ENCODE peak calls at places on chromosome 17, in eight cellular contexts. One of them, this sample, is unnamed.

GRCh38 chr17:45367216-45367615 is 50.4 kb upstream of the MAP3K14 start:
- DNase-seq in CD4-positive, alpha-beta memory T cell: no peak
- DNase-seq in heart right ventricle: no peak
- DNase-seq in tibial nerve: no peak
- DNase-seq in lower lobe of right lung: no peak
- DNase-seq in H9: peak
- DNase-seq in psoas muscle: no peak
- DNase-seq in ovary: no peak
- DNase-seq in this sample: peak

GRCh38 chr17:47324224-47325020 is 667 bp downstream of the EFCAB13 start:
- DNase-seq in CD4-positive, alpha-beta memory T cell: peak
- DNase-seq in heart right ventricle: peak
- DNase-seq in tibial nerve: peak
- DNase-seq in lower lobe of right lung: peak
- DNase-seq in H9: peak
- DNase-seq in psoas muscle: peak
- DNase-seq in ovary: peak
- DNase-seq in this sample: no peak

GRCh38 chr17:28105501-28105900 is 63.0 kb downstream of the NLK start:
- DNase-seq in CD4-positive, alpha-beta memory T cell: no peak
- DNase-seq in heart right ventricle: no peak
- DNase-seq in tibial nerve: no peak
- DNase-seq in lower lobe of right lung: no peak
- DNase-seq in H9: no peak
- DNase-seq in psoas muscle: no peak
- DNase-seq in ovary: no peak
- DNase-seq in this sample: no peak

GRCh38 chr17:14737984-14738651 is 437.2 kb downstream of the HS3ST3B1 start:
- DNase-seq in CD4-positive, alpha-beta memory T cell: no peak
- DNase-seq in heart right ventricle: peak
- DNase-seq in tibial nerve: peak
- DNase-seq in lower lobe of right lung: peak
- DNase-seq in H9: peak
- DNase-seq in psoas muscle: peak
- DNase-seq in ovary: no peak
- DNase-seq in this sample: peak

GRCh38 chr17:2716649-2717048 is 5.1 kb upstream of the CLUH start:
- DNase-seq in CD4-positive, alpha-beta memory T cell: no peak
- DNase-seq in heart right ventricle: no peak
- DNase-seq in tibial nerve: no peak
- DNase-seq in lower lobe of right lung: no peak
- DNase-seq in H9: no peak
- DNase-seq in psoas muscle: no peak
- DNase-seq in ovary: no peak
- DNase-seq in this sample: no peak

GRCh38 chr17:61412860-61413653 is 13.4 kb downstream of the TBX2 start:
- DNase-seq in CD4-positive, alpha-beta memory T cell: no peak
- DNase-seq in heart right ventricle: no peak
- DNase-seq in tibial nerve: no peak
- DNase-seq in lower lobe of right lung: no peak
- DNase-seq in H9: peak
- DNase-seq in psoas muscle: no peak
- DNase-seq in ovary: peak
- DNase-seq in this sample: peak

GRCh38 chr17:56169621-56170020 is 16.3 kb downstream of the ANKFN1 start:
- DNase-seq in CD4-positive, alpha-beta memory T cell: no peak
- DNase-seq in heart right ventricle: no peak
- DNase-seq in tibial nerve: no peak
- DNase-seq in lower lobe of right lung: no peak
- DNase-seq in H9: no peak
- DNase-seq in psoas muscle: no peak
- DNase-seq in ovary: no peak
- DNase-seq in this sample: no peak

GRCh38 chr17:76558210-76559095 is 18.6 kb downstream of the PRCD start:
- DNase-seq in CD4-positive, alpha-beta memory T cell: no peak
- DNase-seq in heart right ventricle: no peak
- DNase-seq in tibial nerve: no peak
- DNase-seq in lower lobe of right lung: no peak
- DNase-seq in H9: no peak
- DNase-seq in psoas muscle: no peak
- DNase-seq in ovary: no peak
- DNase-seq in this sample: no peak

GRCh38 chr17:32261521-32261792 is 4.2 kb upstream of the RHBDL3 start:
- DNase-seq in CD4-positive, alpha-beta memory T cell: no peak
- DNase-seq in heart right ventricle: no peak
- DNase-seq in tibial nerve: no peak
- DNase-seq in lower lobe of right lung: peak
- DNase-seq in H9: no peak
- DNase-seq in psoas muscle: no peak
- DNase-seq in ovary: no peak
- DNase-seq in this sample: no peak

GRCh38 chr17:45688820-45689219 is 95.3 kb upstream of the CRHR1 start:
- DNase-seq in CD4-positive, alpha-beta memory T cell: no peak
- DNase-seq in heart right ventricle: no peak
- DNase-seq in tibial nerve: no peak
- DNase-seq in lower lobe of right lung: peak
- DNase-seq in H9: no peak
- DNase-seq in psoas muscle: no peak
- DNase-seq in ovary: no peak
- DNase-seq in this sample: peak

GRCh38 chr17:77330602-77331081 is 189.9 kb downstream of the SEC14L1 start:
- DNase-seq in CD4-positive, alpha-beta memory T cell: no peak
- DNase-seq in heart right ventricle: no peak
- DNase-seq in tibial nerve: peak
- DNase-seq in lower lobe of right lung: no peak
- DNase-seq in H9: no peak
- DNase-seq in psoas muscle: no peak
- DNase-seq in ovary: no peak
- DNase-seq in this sample: no peak

GRCh38 chr17:39209317-39210092 is 9.4 kb downstream of the RPL19 start:
- DNase-seq in CD4-positive, alpha-beta memory T cell: peak
- DNase-seq in heart right ventricle: peak
- DNase-seq in tibial nerve: peak
- DNase-seq in lower lobe of right lung: peak
- DNase-seq in H9: peak
- DNase-seq in psoas muscle: peak
- DNase-seq in ovary: peak
- DNase-seq in this sample: no peak

GRCh38 chr17:75996665-75997590 is 3.7 kb upstream of the CDK3 start:
- DNase-seq in CD4-positive, alpha-beta memory T cell: no peak
- DNase-seq in heart right ventricle: no peak
- DNase-seq in tibial nerve: no peak
- DNase-seq in lower lobe of right lung: peak
- DNase-seq in H9: no peak
- DNase-seq in psoas muscle: no peak
- DNase-seq in ovary: no peak
- DNase-seq in this sample: no peak

GRCh38 chr17:81309140-81309858 is 14.2 kb upstream of the SLC38A10 start:
- DNase-seq in CD4-positive, alpha-beta memory T cell: no peak
- DNase-seq in heart right ventricle: peak
- DNase-seq in tibial nerve: peak
- DNase-seq in lower lobe of right lung: peak
- DNase-seq in H9: peak
- DNase-seq in psoas muscle: peak
- DNase-seq in ovary: peak
- DNase-seq in this sample: no peak

DNA sequence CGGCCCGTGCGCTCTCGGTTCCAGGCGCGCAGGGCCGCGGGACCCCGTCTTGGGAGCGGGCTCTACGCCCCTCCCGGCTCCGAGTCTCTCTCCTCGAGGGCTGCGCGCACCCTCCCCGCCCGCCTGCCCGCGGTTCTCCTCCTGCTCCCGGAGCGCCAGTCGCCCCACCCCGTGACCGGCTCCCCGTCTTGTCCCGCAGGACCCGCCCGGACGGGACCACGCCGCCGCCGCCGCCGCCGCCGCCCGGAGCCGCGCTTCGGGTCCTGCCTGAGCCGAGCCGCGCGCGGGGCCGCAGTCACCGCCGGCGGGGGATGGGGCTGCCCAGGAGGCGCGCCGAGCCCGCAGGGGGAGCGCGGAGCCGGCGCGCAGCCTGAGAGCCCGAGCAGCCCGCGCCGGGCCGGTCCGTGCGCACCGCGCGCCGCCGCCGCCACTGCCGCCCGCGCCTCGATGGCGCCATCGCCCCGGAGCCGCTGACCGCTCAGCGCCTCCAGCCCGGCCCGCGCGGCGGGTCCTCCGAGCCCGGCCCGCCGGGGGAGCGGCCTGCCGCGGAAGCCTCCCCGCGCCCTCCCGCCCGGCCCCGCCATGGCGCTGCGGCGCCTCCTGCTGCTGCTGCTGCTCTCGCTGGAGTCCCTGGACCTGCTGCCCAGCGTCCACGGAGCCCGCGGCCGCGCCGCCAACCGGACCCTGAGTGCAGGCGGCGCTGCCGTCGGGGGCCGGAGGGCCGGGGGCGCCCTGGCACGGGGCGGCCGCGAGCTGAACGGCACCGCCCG is at the start of gene SHISA6:
- DNase-seq in CD4-positive, alpha-beta memory T cell: no peak
- DNase-seq in heart right ventricle: no peak
- DNase-seq in tibial nerve: no peak
- DNase-seq in lower lobe of right lung: no peak
- DNase-seq in H9: peak
- DNase-seq in psoas muscle: peak
- DNase-seq in ovary: no peak
- DNase-seq in this sample: no peak
- H3K27ac ChIP-seq in CD4-positive, alpha-beta memory T cell: no peak
- H3K27ac ChIP-seq in heart right ventricle: no peak
- H3K27ac ChIP-seq in tibial nerve: no peak
- H3K27ac ChIP-seq in lower lobe of right lung: no peak
- H3K27ac ChIP-seq in H9: no peak
- H3K27ac ChIP-seq in psoas muscle: no peak
- H3K27ac ChIP-seq in ovary: no peak
- H3K27ac ChIP-seq in this sample: no peak

GRCh38 chr17:62652251-62653001 is 25.0 kb downstream of the MRC2 start:
- DNase-seq in CD4-positive, alpha-beta memory T cell: no peak
- DNase-seq in heart right ventricle: peak
- DNase-seq in tibial nerve: no peak
- DNase-seq in lower lobe of right lung: peak
- DNase-seq in H9: no peak
- DNase-seq in psoas muscle: peak
- DNase-seq in ovary: no peak
- DNase-seq in this sample: no peak
- H3K27ac ChIP-seq in CD4-positive, alpha-beta memory T cell: no peak
- H3K27ac ChIP-seq in heart right ventricle: peak
- H3K27ac ChIP-seq in tibial nerve: no peak
- H3K27ac ChIP-seq in lower lobe of right lung: peak
- H3K27ac ChIP-seq in H9: no peak
- H3K27ac ChIP-seq in psoas muscle: peak
- H3K27ac ChIP-seq in ovary: peak
- H3K27ac ChIP-seq in this sample: peak

DNA sequence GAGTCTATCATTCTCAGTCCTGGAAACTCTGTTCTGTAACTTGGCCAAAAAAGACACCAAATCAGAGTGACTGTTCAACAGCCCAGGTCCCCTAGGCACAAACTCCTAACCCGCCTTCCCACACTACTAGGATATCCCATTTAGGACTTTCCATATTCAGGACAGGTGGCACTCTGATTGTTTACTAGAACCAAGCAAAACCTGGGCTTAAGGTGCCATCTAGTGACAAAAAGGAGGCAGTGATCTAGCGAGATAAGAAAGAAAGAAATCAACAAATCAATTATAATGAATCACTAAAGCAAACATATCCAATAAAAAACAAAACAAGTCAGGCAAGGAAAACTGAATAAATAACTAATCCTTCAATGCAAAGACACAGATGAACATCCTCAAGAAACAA is 203.9 kb downstream of the CEP112 start:
- DNase-seq in CD4-positive, alpha-beta memory T cell: no peak
- DNase-seq in heart right ventricle: no peak
- DNase-seq in tibial nerve: no peak
- DNase-seq in lower lobe of right lung: no peak
- DNase-seq in H9: peak
- DNase-seq in psoas muscle: no peak
- DNase-seq in ovary: no peak
- DNase-seq in this sample: no peak
- H3K27ac ChIP-seq in CD4-positive, alpha-beta memory T cell: no peak
- H3K27ac ChIP-seq in heart right ventricle: no peak
- H3K27ac ChIP-seq in tibial nerve: no peak
- H3K27ac ChIP-seq in lower lobe of right lung: no peak
- H3K27ac ChIP-seq in H9: no peak
- H3K27ac ChIP-seq in psoas muscle: no peak
- H3K27ac ChIP-seq in ovary: no peak
- H3K27ac ChIP-seq in this sample: no peak

GRCh38 chr17:59406278-59406677 is 74.8 kb downstream of the YPEL2 start:
- DNase-seq in CD4-positive, alpha-beta memory T cell: no peak
- DNase-seq in heart right ventricle: no peak
- DNase-seq in tibial nerve: no peak
- DNase-seq in lower lobe of right lung: no peak
- DNase-seq in H9: no peak
- DNase-seq in psoas muscle: no peak
- DNase-seq in ovary: no peak
- DNase-seq in this sample: no peak
- H3K27ac ChIP-seq in CD4-positive, alpha-beta memory T cell: no peak
- H3K27ac ChIP-seq in heart right ventricle: peak
- H3K27ac ChIP-seq in tibial nerve: no peak
- H3K27ac ChIP-seq in lower lobe of right lung: no peak
- H3K27ac ChIP-seq in H9: no peak
- H3K27ac ChIP-seq in psoas muscle: peak
- H3K27ac ChIP-seq in ovary: peak
- H3K27ac ChIP-seq in this sample: no peak

DNA sequence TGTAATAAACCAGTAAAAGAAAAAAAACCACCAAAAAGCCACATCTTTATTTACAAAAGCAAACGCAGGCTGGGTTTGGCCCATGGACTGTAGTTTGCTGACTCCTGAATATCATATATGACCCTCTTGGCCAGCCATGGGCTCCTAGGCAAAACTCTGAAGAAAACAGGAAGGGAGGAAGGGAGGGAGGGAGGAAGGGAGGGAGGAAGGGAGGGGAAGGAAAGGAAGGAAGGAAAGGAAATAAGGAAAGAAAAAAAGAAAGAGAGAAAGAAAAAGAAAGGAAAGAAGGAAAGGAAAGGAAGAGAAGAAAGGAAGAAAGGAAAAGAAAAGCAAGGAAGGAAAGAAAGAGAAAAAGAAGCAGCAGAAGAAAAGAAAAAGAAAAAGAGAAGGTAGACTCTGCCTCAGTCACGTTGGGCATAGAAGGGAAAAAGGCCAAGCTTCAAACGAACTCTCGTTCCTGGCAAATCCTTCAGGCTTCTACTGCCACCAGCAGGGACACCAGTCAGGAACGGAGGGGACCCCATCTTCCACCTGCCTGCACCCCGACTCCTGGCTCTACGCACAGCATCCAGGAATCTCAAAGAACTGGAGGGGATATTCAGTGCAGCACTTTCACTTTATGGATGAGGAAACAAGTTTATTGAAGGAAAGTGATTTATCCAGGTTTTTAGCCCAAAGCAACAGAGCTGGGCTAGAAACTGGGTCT is 22.1 kb downstream of the CDC42EP4 start:
- DNase-seq in CD4-positive, alpha-beta memory T cell: no peak
- DNase-seq in heart right ventricle: no peak
- DNase-seq in tibial nerve: no peak
- DNase-seq in lower lobe of right lung: no peak
- DNase-seq in H9: no peak
- DNase-seq in psoas muscle: no peak
- DNase-seq in ovary: no peak
- DNase-seq in this sample: peak
- H3K27ac ChIP-seq in CD4-positive, alpha-beta memory T cell: no peak
- H3K27ac ChIP-seq in heart right ventricle: peak
- H3K27ac ChIP-seq in tibial nerve: peak
- H3K27ac ChIP-seq in lower lobe of right lung: peak
- H3K27ac ChIP-seq in H9: no peak
- H3K27ac ChIP-seq in psoas muscle: peak
- H3K27ac ChIP-seq in ovary: peak
- H3K27ac ChIP-seq in this sample: peak